ENCODE peak calls at places on chromosomes 7 and 10, in four cellular contexts. One of them, this sample, is unnamed.

GRCh38 chr10:27745380-27745718 is 270 bp downstream of the MKX start:
- DNase-seq in K562: no peak
- DNase-seq in spleen: peak; percentile 74
- DNase-seq in sigmoid colon: peak; percentile 65
- DNase-seq in this sample: no peak

GRCh38 chr10:79052311-79053080 is 16.3 kb upstream of the ZMIZ1 start:
- DNase-seq in spleen: peak; percentile 69
- DNase-seq in sigmoid colon: peak; percentile 49
- DNase-seq in K562: peak; percentile 62
- DNase-seq in this sample: no peak

GRCh38 chr7:50640256-50640655 is 75.1 kb upstream of the DDC start:
- DNase-seq in sigmoid colon: no peak
- DNase-seq in K562: no peak
- DNase-seq in spleen: no peak
- DNase-seq in this sample: no peak

GRCh38 chr7:13984831-13985685 is 4.4 kb downstream of the ETV1 start:
- DNase-seq in sigmoid colon: no peak
- DNase-seq in K562: no peak
- DNase-seq in spleen: no peak
- DNase-seq in this sample: no peak

GRCh38 chr10:9302142-9302746 is 1247.8 kb downstream of the GATA3 start:
- DNase-seq in spleen: no peak
- DNase-seq in K562: peak; percentile 8
- DNase-seq in sigmoid colon: no peak
- DNase-seq in this sample: no peak

GRCh38 chr7:50529093-50529862 is 35.9 kb downstream of the DDC start:
- DNase-seq in sigmoid colon: no peak
- DNase-seq in K562: no peak
- DNase-seq in spleen: no peak
- DNase-seq in this sample: no peak

GRCh38 chr10:24518981-24519597 is 204.6 kb downstream of the ARHGAP21 start:
- DNase-seq in K562: peak; percentile 67
- DNase-seq in spleen: no peak
- DNase-seq in sigmoid colon: peak; percentile 80
- DNase-seq in this sample: peak; percentile 62

GRCh38 chr10:34808789-34809745 is 6.0 kb downstream of the PARD3 start:
- DNase-seq in sigmoid colon: peak; percentile 78
- DNase-seq in spleen: peak; percentile 53
- DNase-seq in K562: no peak
- DNase-seq in this sample: peak; percentile 21

GRCh38 chr10:88249450-88249849 is 333.7 kb downstream of the RNLS start:
- DNase-seq in K562: no peak
- DNase-seq in spleen: no peak
- DNase-seq in sigmoid colon: no peak
- DNase-seq in this sample: no peak

GRCh38 chr7:80500325-80500724 is 11.5 kb downstream of the GNAT3 start:
- DNase-seq in sigmoid colon: no peak
- DNase-seq in spleen: no peak
- DNase-seq in K562: no peak
- DNase-seq in this sample: no peak

GRCh38 chr7:3065724-3066143 is 22.1 kb upstream of the CARD11 start:
- DNase-seq in sigmoid colon: no peak
- DNase-seq in spleen: peak; percentile 83
- DNase-seq in K562: peak; percentile 79
- DNase-seq in this sample: no peak

GRCh38 chr10:100009793-100010676 is at the start of gene DNMBP:
- DNase-seq in spleen: peak; percentile 97
- DNase-seq in K562: peak; percentile 92
- DNase-seq in sigmoid colon: peak; percentile 91
- DNase-seq in this sample: peak; percentile 72

GRCh38 chr10:62584726-62585125 is 210.6 kb downstream of the ZNF365 start:
- DNase-seq in sigmoid colon: no peak
- DNase-seq in K562: no peak
- DNase-seq in spleen: no peak
- DNase-seq in this sample: no peak

GRCh38 chr10:19003341-19003740 is 45.3 kb upstream of the MALRD1 start:
- DNase-seq in sigmoid colon: no peak
- DNase-seq in K562: no peak
- DNase-seq in spleen: no peak
- DNase-seq in this sample: no peak

GRCh38 chr10:119539359-119539651 is 3.2 kb downstream of the RGS10 start:
- DNase-seq in sigmoid colon: peak; percentile 55
- DNase-seq in K562: no peak
- DNase-seq in spleen: no peak
- DNase-seq in this sample: no peak

GRCh38 chr7:148802101-148802493 is 82.0 kb downstream of the EZH2 start:
- DNase-seq in K562: no peak
- DNase-seq in sigmoid colon: no peak
- DNase-seq in spleen: no peak
- DNase-seq in this sample: no peak

GRCh38 chr10:77970869-77971803 is 44.6 kb upstream of the DLG5 start:
- DNase-seq in spleen: peak; percentile 33
- DNase-seq in sigmoid colon: peak; percentile 97
- DNase-seq in K562: peak; percentile 90
- DNase-seq in this sample: peak; percentile 90

GRCh38 chr10:47063858-47064257 is 152.6 kb downstream of the PTPN20 start:
- DNase-seq in K562: no peak
- DNase-seq in spleen: no peak
- DNase-seq in sigmoid colon: no peak
- DNase-seq in this sample: peak; percentile 75

GRCh38 chr10:74816824-74817498 is 9.4 kb upstream of the KAT6B start:
- DNase-seq in K562: no peak
- DNase-seq in sigmoid colon: no peak
- DNase-seq in spleen: no peak
- DNase-seq in this sample: no peak

GRCh38 chr10:45495438-45496152 is 121.6 kb downstream of the ALOX5 start:
- DNase-seq in K562: peak; percentile 60
- DNase-seq in spleen: no peak
- DNase-seq in sigmoid colon: no peak
- DNase-seq in this sample: no peak

GRCh38 chr10:91800192-91800591 is 2.0 kb downstream of the TNKS2 start:
- DNase-seq in sigmoid colon: no peak
- DNase-seq in spleen: no peak
- DNase-seq in K562: no peak
- DNase-seq in this sample: no peak

GRCh38 chr10:10794776-10795175 is 222.9 kb upstream of the CELF2 start:
- DNase-seq in K562: no peak
- DNase-seq in spleen: no peak
- DNase-seq in sigmoid colon: no peak
- DNase-seq in this sample: no peak

GRCh38 chr7:14841086-14841485 is 61.5 kb downstream of the DGKB start:
- DNase-seq in spleen: no peak
- DNase-seq in sigmoid colon: no peak
- DNase-seq in K562: no peak
- DNase-seq in this sample: no peak

GRCh38 chr7:148856035-148856881 is 27.8 kb downstream of the EZH2 start:
- DNase-seq in spleen: no peak
- DNase-seq in sigmoid colon: no peak
- DNase-seq in K562: peak; percentile 82
- DNase-seq in this sample: peak; percentile 4

GRCh38 chr10:61897671-61898434 is 3.6 kb upstream of the ARID5B start:
- DNase-seq in K562: peak; percentile 60
- DNase-seq in spleen: no peak
- DNase-seq in sigmoid colon: peak; percentile 70
- DNase-seq in this sample: peak; percentile 21

GRCh38 chr7:107090452-107090851 is 45.9 kb downstream of the PRKAR2B start:
- DNase-seq in K562: no peak
- DNase-seq in sigmoid colon: no peak
- DNase-seq in spleen: no peak
- DNase-seq in this sample: no peak

GRCh38 chr7:11749629-11750028 is 82.4 kb downstream of the THSD7A start:
- DNase-seq in spleen: no peak
- DNase-seq in sigmoid colon: no peak
- DNase-seq in K562: no peak
- DNase-seq in this sample: no peak

GRCh38 chr10:132482090-132482489 is 55.5 kb upstream of the INPP5A start:
- DNase-seq in K562: no peak
- DNase-seq in sigmoid colon: peak; percentile 90
- DNase-seq in spleen: peak; percentile 13
- DNase-seq in this sample: peak; percentile 49

GRCh38 chr7:47143344-47143743 is 438.6 kb downstream of the TNS3 start:
- DNase-seq in K562: no peak
- DNase-seq in spleen: no peak
- DNase-seq in sigmoid colon: no peak
- DNase-seq in this sample: no peak

GRCh38 chr10:79142522-79143309 is 74.0 kb downstream of the ZMIZ1 start:
- DNase-seq in sigmoid colon: no peak
- DNase-seq in K562: no peak
- DNase-seq in spleen: peak; percentile 72
- DNase-seq in this sample: no peak

GRCh38 chr7:107692501-107692900 is 31.9 kb downstream of the SLC26A4 start:
- DNase-seq in spleen: no peak
- DNase-seq in K562: no peak
- DNase-seq in sigmoid colon: no peak
- DNase-seq in this sample: no peak

GRCh38 chr7:110283056-110283455 is 807.9 kb upstream of the LRRN3 start:
- DNase-seq in sigmoid colon: no peak
- DNase-seq in K562: no peak
- DNase-seq in spleen: no peak
- DNase-seq in this sample: no peak

GRCh38 chr7:30285067-30285530 is 702 bp downstream of the ZNRF2 start:
- DNase-seq in sigmoid colon: peak; percentile 68
- DNase-seq in K562: peak; percentile 29
- DNase-seq in spleen: peak; percentile 93
- DNase-seq in this sample: peak; percentile 33

GRCh38 chr7:27175005-27175625 is 995 bp upstream of the HOXA10 start:
- DNase-seq in K562: no peak
- DNase-seq in sigmoid colon: peak; percentile 87
- DNase-seq in spleen: peak; percentile 34
- DNase-seq in this sample: peak; percentile 49
- TF ChIP-seq POLR2A in K562: no peak
- TF ChIP-seq POLR2A in sigmoid colon: peak; percentile 55
- TF ChIP-seq POLR2A in spleen: no peak
- TF ChIP-seq POLR2A in this sample: peak; percentile 34

DNA sequence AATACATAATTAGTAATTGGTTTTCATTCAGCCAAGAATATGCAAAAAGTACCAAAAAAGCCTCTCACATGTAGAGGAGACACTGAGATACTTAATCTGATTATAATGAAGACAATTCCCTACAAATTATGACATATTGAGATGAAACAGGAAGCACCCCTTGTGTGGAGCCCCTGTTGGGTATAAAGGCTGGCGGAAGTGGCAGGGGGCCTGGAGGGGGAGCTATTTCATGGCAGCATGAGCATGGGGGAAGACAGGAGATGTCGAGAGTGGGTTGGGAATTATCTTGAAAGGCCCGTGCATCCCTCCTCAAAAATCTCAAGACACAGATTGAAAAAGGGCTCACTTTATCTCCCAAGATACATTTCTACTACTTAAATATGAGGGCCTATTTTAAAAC is 96.9 kb downstream of the PIP4K2A start:
- DNase-seq in K562: peak; percentile 27
- DNase-seq in sigmoid colon: no peak
- DNase-seq in spleen: no peak
- DNase-seq in this sample: no peak
- TF ChIP-seq CTCF in K562: peak; percentile 34
- TF ChIP-seq CTCF in sigmoid colon: no peak
- TF ChIP-seq CTCF in spleen: no peak
- TF ChIP-seq CTCF in this sample: no peak

DNA sequence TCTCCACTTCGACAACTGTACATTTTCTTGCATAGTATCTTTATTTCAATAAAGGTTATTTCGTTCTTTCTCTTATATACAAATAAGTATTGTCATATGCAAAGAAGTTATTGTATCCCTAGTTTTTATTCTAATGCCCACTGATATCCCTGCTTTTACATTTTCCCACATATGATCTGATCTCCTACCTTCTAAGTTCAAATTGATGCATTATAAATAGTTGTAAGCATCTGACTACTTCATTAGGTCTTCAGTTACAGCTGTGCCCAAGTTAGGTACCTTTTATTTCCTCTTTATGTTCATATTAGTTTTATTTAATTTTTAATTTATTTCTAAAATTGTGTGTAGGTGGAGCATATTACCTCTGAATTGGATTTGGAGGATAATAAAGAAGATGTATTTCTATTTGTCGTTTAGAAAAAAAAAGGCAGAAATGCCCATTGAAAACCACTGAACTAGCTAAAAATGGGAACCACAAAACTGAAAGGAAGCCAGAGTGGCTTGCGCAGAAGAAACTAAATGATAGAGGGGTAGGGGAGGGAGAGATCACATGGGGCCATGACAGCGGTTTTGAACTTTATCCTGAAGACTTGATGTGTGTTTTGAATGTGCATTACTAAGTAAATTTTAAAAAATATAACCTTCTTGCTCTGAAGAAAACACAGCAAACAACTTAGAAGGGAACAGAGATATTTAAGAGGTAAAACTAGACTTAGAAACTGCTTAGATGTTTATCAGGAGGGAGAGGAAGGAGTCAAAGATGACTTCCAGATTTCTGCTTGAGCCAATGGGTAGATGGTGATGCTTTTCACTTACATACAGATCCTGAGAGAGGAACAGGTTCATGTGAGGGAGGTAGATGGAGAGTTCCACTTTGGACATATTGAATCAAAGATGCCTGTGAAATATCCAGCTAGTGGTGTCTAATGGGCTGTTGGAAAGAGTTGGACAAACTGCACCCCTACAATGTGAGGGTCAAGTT is 9.3 kb upstream of the ZC3HAV1L start:
- DNase-seq in spleen: no peak
- DNase-seq in sigmoid colon: no peak
- DNase-seq in K562: peak; percentile 51
- DNase-seq in this sample: no peak
- TF ChIP-seq POLR2A in spleen: no peak
- TF ChIP-seq POLR2A in sigmoid colon: no peak
- TF ChIP-seq POLR2A in K562: no peak
- TF ChIP-seq POLR2A in this sample: no peak

GRCh38 chr10:85976267-85976793 is 390.3 kb downstream of the GRID1 start:
- DNase-seq in spleen: no peak
- DNase-seq in K562: no peak
- DNase-seq in sigmoid colon: no peak
- DNase-seq in this sample: no peak
- TF ChIP-seq CTCF in spleen: no peak
- TF ChIP-seq CTCF in K562: no peak
- TF ChIP-seq CTCF in sigmoid colon: no peak
- TF ChIP-seq CTCF in this sample: no peak

GRCh38 chr10:125156739-125157472 is 3.5 kb downstream of the CTBP2 start:
- DNase-seq in K562: no peak
- DNase-seq in sigmoid colon: peak; percentile 35
- DNase-seq in spleen: no peak
- DNase-seq in this sample: no peak

GRCh38 chr10:125159486-125159931 is 854 bp downstream of the CTBP2 start:
- DNase-seq in sigmoid colon: peak; percentile 66
- DNase-seq in K562: peak; percentile 29
- DNase-seq in spleen: peak; percentile 87
- DNase-seq in this sample: no peak

GRCh38 chr10:125159932-125160855 is at the start of gene CTBP2:
- DNase-seq in spleen: peak; percentile 87
- DNase-seq in sigmoid colon: peak; percentile 67
- DNase-seq in K562: peak; percentile 74
- DNase-seq in this sample: peak; percentile 66

GRCh38 chr10:125157473-125157865 is 2.9 kb downstream of the CTBP2 start:
- DNase-seq in sigmoid colon: peak; percentile 36
- DNase-seq in K562: no peak
- DNase-seq in spleen: no peak
- DNase-seq in this sample: no peak

GRCh38 chr10:125158528-125159485 is 1.6 kb downstream of the CTBP2 start:
- DNase-seq in sigmoid colon: peak; percentile 71
- DNase-seq in K562: peak; percentile 60
- DNase-seq in spleen: peak; percentile 91
- DNase-seq in this sample: no peak
- TF ChIP-seq POLR2A in sigmoid colon: peak; percentile 32
- TF ChIP-seq POLR2A in K562: peak; percentile 40
- TF ChIP-seq POLR2A in spleen: no peak
- TF ChIP-seq POLR2A in this sample: peak; percentile 76

This sample was measured in gastrocnemius medialis.